ENCODE peak calls at places on chromosomes 13 and 19, in eight cellular contexts. One of them, this sample, is unnamed.

GRCh38 chr13:46211521-46212351 is at the start of gene LRRC63:
- DNase-seq in activated CD8-positive, alpha-beta memory T cell treated with anti-CD3 and anti-CD28 coated beads for 24 hours: peak; percentile 93
- DNase-seq in DMS153: peak; percentile 63
- DNase-seq in C1 segment of cervical spinal cord: peak; percentile 88
- DNase-seq in NCI-H1105: peak; percentile 66
- DNase-seq in fibroblast of lung: peak; percentile 30
- DNase-seq in ureter: peak; percentile 71
- DNase-seq in left cardiac atrium: peak; percentile 78
- DNase-seq in this sample: no peak

GRCh38 chr19:32581704-32582164 is 744 bp downstream of the PDCD5 start:
- DNase-seq in DMS153: no peak
- DNase-seq in fibroblast of lung: peak; percentile 43
- DNase-seq in activated CD8-positive, alpha-beta memory T cell treated with anti-CD3 and anti-CD28 coated beads for 24 hours: no peak
- DNase-seq in NCI-H1105: peak; percentile 5
- DNase-seq in C1 segment of cervical spinal cord: no peak
- DNase-seq in ureter: no peak
- DNase-seq in left cardiac atrium: peak; percentile 46
- DNase-seq in this sample: peak; percentile 21

GRCh38 chr13:50783940-50784339 is 59.6 kb downstream of the DLEU7 start:
- DNase-seq in C1 segment of cervical spinal cord: no peak
- DNase-seq in DMS153: no peak
- DNase-seq in NCI-H1105: no peak
- DNase-seq in ureter: no peak
- DNase-seq in fibroblast of lung: no peak
- DNase-seq in left cardiac atrium: no peak
- DNase-seq in activated CD8-positive, alpha-beta memory T cell treated with anti-CD3 and anti-CD28 coated beads for 24 hours: no peak
- DNase-seq in this sample: no peak

GRCh38 chr13:54433511-54434206 is 1405.0 kb downstream of the OLFM4 start:
- DNase-seq in C1 segment of cervical spinal cord: no peak
- DNase-seq in NCI-H1105: peak; percentile 77
- DNase-seq in fibroblast of lung: no peak
- DNase-seq in DMS153: peak; percentile 88
- DNase-seq in activated CD8-positive, alpha-beta memory T cell treated with anti-CD3 and anti-CD28 coated beads for 24 hours: no peak
- DNase-seq in ureter: no peak
- DNase-seq in left cardiac atrium: no peak
- DNase-seq in this sample: no peak

GRCh38 chr13:63408227-63409202 is 1992.9 kb upstream of the PCDH20 start:
- DNase-seq in activated CD8-positive, alpha-beta memory T cell treated with anti-CD3 and anti-CD28 coated beads for 24 hours: no peak
- DNase-seq in ureter: no peak
- DNase-seq in DMS153: no peak
- DNase-seq in C1 segment of cervical spinal cord: no peak
- DNase-seq in fibroblast of lung: peak; percentile 62
- DNase-seq in left cardiac atrium: no peak
- DNase-seq in NCI-H1105: no peak
- DNase-seq in this sample: no peak

GRCh38 chr13:48144413-48145035 is 49.6 kb upstream of the MED4 start:
- DNase-seq in ureter: no peak
- DNase-seq in activated CD8-positive, alpha-beta memory T cell treated with anti-CD3 and anti-CD28 coated beads for 24 hours: no peak
- DNase-seq in NCI-H1105: no peak
- DNase-seq in DMS153: no peak
- DNase-seq in C1 segment of cervical spinal cord: peak; percentile 9
- DNase-seq in fibroblast of lung: peak; percentile 44
- DNase-seq in left cardiac atrium: peak; percentile 68
- DNase-seq in this sample: no peak

GRCh38 chr13:63954683-63955082 is 2539.0 kb upstream of the PCDH20 start:
- DNase-seq in activated CD8-positive, alpha-beta memory T cell treated with anti-CD3 and anti-CD28 coated beads for 24 hours: no peak
- DNase-seq in NCI-H1105: no peak
- DNase-seq in left cardiac atrium: no peak
- DNase-seq in C1 segment of cervical spinal cord: no peak
- DNase-seq in DMS153: no peak
- DNase-seq in fibroblast of lung: no peak
- DNase-seq in ureter: no peak
- DNase-seq in this sample: no peak

GRCh38 chr13:66858163-66858562 is 372.0 kb downstream of the PCDH9 start:
- DNase-seq in DMS153: no peak
- DNase-seq in activated CD8-positive, alpha-beta memory T cell treated with anti-CD3 and anti-CD28 coated beads for 24 hours: no peak
- DNase-seq in NCI-H1105: no peak
- DNase-seq in C1 segment of cervical spinal cord: no peak
- DNase-seq in left cardiac atrium: no peak
- DNase-seq in fibroblast of lung: no peak
- DNase-seq in ureter: no peak
- DNase-seq in this sample: no peak

GRCh38 chr19:2495130-2495641 is 19.3 kb downstream of the GADD45B start:
- DNase-seq in NCI-H1105: peak; percentile 19
- DNase-seq in activated CD8-positive, alpha-beta memory T cell treated with anti-CD3 and anti-CD28 coated beads for 24 hours: peak; percentile 65
- DNase-seq in ureter: peak; percentile 89
- DNase-seq in C1 segment of cervical spinal cord: peak; percentile 47
- DNase-seq in DMS153: peak; percentile 46
- DNase-seq in fibroblast of lung: peak; percentile 74
- DNase-seq in left cardiac atrium: peak; percentile 88
- DNase-seq in this sample: no peak

GRCh38 chr19:28324275-28325060 is 888.5 kb downstream of the UQCRFS1 start:
- DNase-seq in C1 segment of cervical spinal cord: no peak
- DNase-seq in DMS153: no peak
- DNase-seq in left cardiac atrium: no peak
- DNase-seq in NCI-H1105: no peak
- DNase-seq in ureter: no peak
- DNase-seq in activated CD8-positive, alpha-beta memory T cell treated with anti-CD3 and anti-CD28 coated beads for 24 hours: no peak
- DNase-seq in fibroblast of lung: no peak
- DNase-seq in this sample: no peak

GRCh38 chr13:103351035-103351828 is 285.0 kb upstream of the SLC10A2 start:
- DNase-seq in fibroblast of lung: peak; percentile 37
- DNase-seq in C1 segment of cervical spinal cord: no peak
- DNase-seq in activated CD8-positive, alpha-beta memory T cell treated with anti-CD3 and anti-CD28 coated beads for 24 hours: no peak
- DNase-seq in NCI-H1105: no peak
- DNase-seq in DMS153: no peak
- DNase-seq in left cardiac atrium: peak; percentile 20
- DNase-seq in ureter: no peak
- DNase-seq in this sample: no peak